ENCODE peak calls at places on chromosomes 2 and 18, in five cellular contexts. A, V, Q, K and T are unnamed samples.

GRCh38 chr18:73164430-73164829 is 296.6 kb upstream of the NETO1 start:
- DNase-seq in A (no peak), V (no peak), Q (no peak), K (no peak), T (peak)

GRCh38 chr2:43736637-43737036 is 37.2 kb upstream of the DYNC2LI1 start:
- DNase-seq in A (no peak), V (no peak), Q (no peak), K (no peak), T (no peak)

GRCh38 chr2:149799296-149799695 is 211.7 kb upstream of the MMADHC start:
- DNase-seq in A (no peak), V (no peak), Q (peak), K (no peak), T (peak)

GRCh38 chr2:163778045-163778753 is 42.4 kb upstream of the FIGN start:
- DNase-seq in A (no peak), V (no peak), Q (peak), K (no peak), T (no peak)

GRCh38 chr2:219020604-219021365 is 20.5 kb downstream of the CFAP65 start:
- DNase-seq in A (no peak), V (no peak), Q (no peak), K (no peak), T (no peak)

GRCh38 chr2:160279813-160280465 is 79.9 kb upstream of the ITGB6 start:
- DNase-seq in A (no peak), V (no peak), Q (no peak), K (no peak), T (no peak)

GRCh38 chr2:240205348-240205747 is 64.9 kb upstream of the OTOS start:
- DNase-seq in A (no peak), V (no peak), Q (peak), K (peak), T (no peak)

GRCh38 chr2:112994648-112995047 is 10.6 kb upstream of the IL36A start:
- DNase-seq in A (no peak), V (no peak), Q (no peak), K (no peak), T (no peak)

GRCh38 chr2:176554107-176555048 is 285.1 kb downstream of the MTX2 start:
- DNase-seq in A (no peak), V (no peak), Q (peak), K (peak), T (peak)

GRCh38 chr2:177455187-177455586 is 62.6 kb downstream of the AGPS start:
- DNase-seq in A (no peak), V (no peak), Q (no peak), K (no peak), T (no peak)

GRCh38 chr2:3301001-3301400 is 76.6 kb downstream of the EIPR1 start:
- DNase-seq in A (no peak), V (no peak), Q (no peak), K (no peak), T (no peak)

GRCh38 chr18:43364535-43364934 is 87.2 kb upstream of the SYT4 start:
- DNase-seq in A (no peak), V (no peak), Q (no peak), K (no peak), T (no peak)

GRCh38 chr2:241271641-241272297 is 43.7 kb downstream of the HDLBP start:
- DNase-seq in A (peak), V (peak), Q (no peak), K (peak), T (peak)

GRCh38 chr2:31287681-31288080 is 53.7 kb downstream of the EHD3 start:
- DNase-seq in A (no peak), V (no peak), Q (peak), K (no peak), T (no peak)
- H3K4me3 ChIP-seq in A (no peak), V (no peak), Q (no peak), K (no peak), T (no peak)

DNA sequence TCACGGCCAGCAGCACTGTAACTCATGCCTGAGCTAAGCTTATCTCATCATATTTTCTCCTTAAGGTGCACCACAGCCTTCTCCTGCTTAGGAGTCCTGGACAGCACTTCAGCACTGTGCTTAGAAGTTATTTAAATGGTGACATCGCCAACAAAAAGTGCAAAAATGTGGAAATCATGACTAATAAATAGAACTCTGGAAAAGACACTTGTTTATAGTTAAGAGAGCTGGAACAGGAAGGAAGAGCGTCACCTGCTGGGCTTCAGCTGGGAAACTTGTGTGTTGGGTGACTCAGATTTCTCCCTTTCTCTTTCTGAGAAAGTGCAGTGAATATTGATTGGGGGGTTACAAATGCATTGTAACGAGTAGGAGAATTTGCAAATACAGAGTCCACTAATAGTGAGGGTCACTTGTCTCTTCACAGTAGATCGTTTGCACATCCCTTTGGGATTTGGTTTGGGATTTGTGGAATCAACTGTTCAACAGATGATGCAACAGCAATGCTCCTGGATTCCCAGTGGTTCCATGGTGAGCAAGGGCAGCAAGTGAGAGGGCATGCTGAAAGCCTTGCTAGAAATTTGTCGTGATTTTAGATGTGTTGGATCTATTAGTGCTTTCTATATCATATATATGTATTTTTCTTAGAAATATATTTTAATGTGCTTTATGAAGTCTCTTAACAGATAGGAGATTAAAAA is 84.2 kb downstream of the DOK6 start:
- DNase-seq in A (no peak), V (no peak), Q (peak), K (no peak), T (no peak)
- TF ChIP-seq CTCF in A (no peak), V (no peak), Q (peak), K (no peak), T (no peak)

DNA sequence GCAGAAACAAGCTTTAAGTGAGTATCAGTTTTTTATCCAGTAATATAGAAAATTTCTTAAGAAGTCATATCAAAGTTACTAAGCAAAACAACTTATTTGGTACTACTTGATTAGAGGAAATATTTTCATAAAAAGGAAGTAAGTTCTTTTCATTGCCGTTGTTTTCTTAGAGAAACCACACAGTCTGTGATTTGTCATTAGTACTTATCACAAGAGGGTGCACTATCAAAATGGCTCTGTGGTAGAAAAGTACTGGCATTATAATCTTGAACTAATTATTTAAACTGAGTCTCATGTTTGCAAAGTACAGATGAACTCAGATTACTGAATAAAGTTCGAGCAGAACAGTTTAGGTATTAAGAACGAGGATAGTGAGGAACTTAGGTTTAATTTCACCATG is 93.4 kb downstream of the IKZF2 start:
- DNase-seq in A (no peak), V (no peak), Q (no peak), K (no peak), T (no peak)
- H3K4me3 ChIP-seq in A (no peak), V (no peak), Q (no peak), K (no peak), T (no peak)

GRCh38 chr18:79877163-79878091 is 74.0 kb downstream of the SLC66A2 start:
- DNase-seq in A (no peak), V (no peak), Q (no peak), K (no peak), T (no peak)
- TF ChIP-seq CTCF in A (no peak), V (no peak), Q (no peak), K (no peak), T (no peak)